ENCODE peak calls at places on chromosomes 4 and X, in nine cellular contexts. W is lower leg skin, E is GM13977, H is glutamatergic neuron, M is coronary artery, C is Right ventricle myocardium superior, A is COR-L47, P is AG20443, V is adipocyte. K is an unnamed sample.

GRCh38 chrX:30910124-30910860 is 21.2 kb upstream of the TAB3 start:
- DNase-seq in W (no peak), E (no peak), H (no peak), M (no peak), C (no peak), A (no peak), P (peak; percentile 24), V (peak; percentile 2), K (no peak)

GRCh38 chr4:13430834-13431568 is 53.1 kb downstream of the RAB28 start:
- DNase-seq in W (no peak), E (no peak), H (no peak), M (no peak), C (no peak), A (no peak), P (no peak), V (no peak), K (no peak)

GRCh38 chr4:173397604-173398003 is 1.3 kb downstream of the SCRG1 start:
- DNase-seq in W (no peak), E (no peak), H (no peak), M (no peak), C (no peak), A (no peak), P (no peak), V (no peak), K (no peak)

GRCh38 chr4:53059253-53059652 is 197.1 kb downstream of the RASL11B start:
- DNase-seq in W (no peak), E (no peak), H (no peak), M (no peak), C (no peak), A (no peak), P (no peak), V (no peak), K (no peak)

GRCh38 chrX:23623797-23624196 is 43.5 kb upstream of the PRDX4 start:
- DNase-seq in W (no peak), E (no peak), H (no peak), M (no peak), C (no peak), A (no peak), P (no peak), V (no peak), K (no peak)

GRCh38 chrX:57367649-57368048 is 81.1 kb downstream of the FAAH2 start:
- DNase-seq in W (no peak), E (no peak), H (no peak), M (no peak), C (no peak), A (peak; percentile 18), P (no peak), V (peak; percentile 0), K (no peak)

GRCh38 chr4:105815701-105816100 is 79.6 kb upstream of the NPNT start:
- DNase-seq in W (no peak), E (no peak), H (no peak), M (no peak), C (no peak), A (no peak), P (no peak), V (peak; percentile 48), K (no peak)

GRCh38 chrX:13899607-13900006 is 82.7 kb upstream of the GPM6B start:
- DNase-seq in W (peak; percentile 18), E (no peak), H (no peak), M (no peak), C (no peak), A (peak; percentile 30), P (peak; percentile 85), V (peak; percentile 68), K (peak; percentile 84)

GRCh38 chr4:98659741-98660507 is 1.5 kb upstream of the TSPAN5 start:
- DNase-seq in W (no peak), E (no peak), H (no peak), M (no peak), C (no peak), A (no peak), P (no peak), V (peak; percentile 74), K (no peak)

GRCh38 chrX:24396236-24396929 is 35.9 kb downstream of the SUPT20HL1 start:
- DNase-seq in W (no peak), E (no peak), H (no peak), M (no peak), C (no peak), A (no peak), P (peak; percentile 18), V (peak; percentile 72), K (peak; percentile 7)

GRCh38 chr4:185280608-185281007 is 71.2 kb downstream of the SNX25 start:
- DNase-seq in W (no peak), E (no peak), H (no peak), M (no peak), C (no peak), A (no peak), P (no peak), V (no peak), K (no peak)

GRCh38 chrX:44462851-44463250 is 79.8 kb downstream of the FUNDC1 start:
- DNase-seq in W (peak; percentile 18), E (no peak), H (no peak), M (no peak), C (no peak), A (no peak), P (peak; percentile 23), V (peak; percentile 54), K (peak; percentile 27)

GRCh38 chrX:120228187-120228908 is 22.3 kb upstream of the ZBTB33 start:
- DNase-seq in W (no peak), E (no peak), H (no peak), M (no peak), C (no peak), A (no peak), P (no peak), V (no peak), K (no peak)

GRCh38 chrX:125295337-125295736 is 24.3 kb upstream of the TEX13C start:
- DNase-seq in W (no peak), E (no peak), H (no peak), M (no peak), C (no peak), A (no peak), P (no peak), V (no peak), K (no peak)